ENCODE peak calls at places on chromosomes 7 and 10, in seven cellular contexts. One of them, this sample, is unnamed.

GRCh38 chr7:111413796-111414195 is 148.5 kb downstream of the IMMP2L start:
- DNase-seq in kidney tubule cell: no peak
- DNase-seq in fibroblast of the conjunctiva: no peak
- DNase-seq in LoVo: no peak
- DNase-seq in effector CD4-positive, alpha-beta T cell: no peak
- DNase-seq in colonic mucosa: no peak
- DNase-seq in Caki2: no peak
- DNase-seq in this sample: no peak

GRCh38 chr10:77289790-77290189 is 347.8 kb downstream of the KCNMA1 start:
- DNase-seq in kidney tubule cell: no peak
- DNase-seq in fibroblast of the conjunctiva: no peak
- DNase-seq in LoVo: no peak
- DNase-seq in effector CD4-positive, alpha-beta T cell: no peak
- DNase-seq in colonic mucosa: no peak
- DNase-seq in Caki2: no peak
- DNase-seq in this sample: no peak

GRCh38 chr7:83701744-83702143 is 52.8 kb upstream of the SEMA3E start:
- DNase-seq in kidney tubule cell: no peak
- DNase-seq in fibroblast of the conjunctiva: peak
- DNase-seq in LoVo: no peak
- DNase-seq in effector CD4-positive, alpha-beta T cell: no peak
- DNase-seq in colonic mucosa: no peak
- DNase-seq in Caki2: no peak
- DNase-seq in this sample: no peak

GRCh38 chr7:145582742-145583303 is 533.8 kb upstream of the CNTNAP2 start:
- DNase-seq in kidney tubule cell: no peak
- DNase-seq in fibroblast of the conjunctiva: no peak
- DNase-seq in LoVo: no peak
- DNase-seq in effector CD4-positive, alpha-beta T cell: no peak
- DNase-seq in colonic mucosa: no peak
- DNase-seq in Caki2: no peak
- DNase-seq in this sample: no peak

GRCh38 chr7:79414910-79415309 is 38.6 kb downstream of the MAGI2 start:
- DNase-seq in kidney tubule cell: no peak
- DNase-seq in fibroblast of the conjunctiva: peak
- DNase-seq in LoVo: no peak
- DNase-seq in effector CD4-positive, alpha-beta T cell: no peak
- DNase-seq in colonic mucosa: no peak
- DNase-seq in Caki2: no peak
- DNase-seq in this sample: no peak

GRCh38 chr7:128783143-128783799 is 7.7 kb upstream of the OPN1SW start:
- DNase-seq in kidney tubule cell: peak
- DNase-seq in fibroblast of the conjunctiva: peak
- DNase-seq in LoVo: no peak
- DNase-seq in effector CD4-positive, alpha-beta T cell: no peak
- DNase-seq in colonic mucosa: peak
- DNase-seq in Caki2: no peak
- DNase-seq in this sample: no peak

GRCh38 chr10:93334901-93335312 is 147.2 kb downstream of the MYOF start:
- DNase-seq in kidney tubule cell: peak
- DNase-seq in fibroblast of the conjunctiva: no peak
- DNase-seq in LoVo: no peak
- DNase-seq in effector CD4-positive, alpha-beta T cell: no peak
- DNase-seq in colonic mucosa: no peak
- DNase-seq in Caki2: peak
- DNase-seq in this sample: no peak

GRCh38 chr10:27742926-27743735 is 2.5 kb downstream of the MKX start:
- DNase-seq in kidney tubule cell: peak
- DNase-seq in fibroblast of the conjunctiva: no peak
- DNase-seq in LoVo: no peak
- DNase-seq in effector CD4-positive, alpha-beta T cell: no peak
- DNase-seq in colonic mucosa: peak
- DNase-seq in Caki2: peak
- DNase-seq in this sample: peak

GRCh38 chr10:95742529-95742884 is 13.5 kb upstream of the ENTPD1 start:
- DNase-seq in kidney tubule cell: peak
- DNase-seq in fibroblast of the conjunctiva: no peak
- DNase-seq in LoVo: no peak
- DNase-seq in effector CD4-positive, alpha-beta T cell: no peak
- DNase-seq in colonic mucosa: peak
- DNase-seq in Caki2: no peak
- DNase-seq in this sample: no peak